ENCODE peak calls at places on chromosomes 13 and 19, in eight cellular contexts. O is brain microvascular endothelial cell; S is left lung; U is type B pancreatic cell; Z is colonic mucosa; L is lower lobe of right lung; F is CD8-positive, alpha-beta T cell; D is mucosa of descending colon. V is an unnamed sample.

GRCh38 chr19:16461630-16462051 is 10.1 kb downstream of the EPS15L1 start:
- DNase-seq in O (no peak), S (no peak), U (no peak), Z (no peak), L (no peak), F (no peak), D (no peak), V (no peak)

GRCh38 chr19:7427944-7428343 is 60.9 kb downstream of the PEX11G start:
- DNase-seq in O (no peak), S (no peak), U (no peak), Z (no peak), L (no peak), F (no peak), D (no peak), V (no peak)

GRCh38 chr19:18388328-18389094 is 2.6 kb downstream of the GDF15 start:
- DNase-seq in O (no peak), S (peak), U (peak), Z (peak), L (peak), F (peak), D (peak), V (peak)

GRCh38 chr13:40679586-40679985 is 13.1 kb upstream of the FOXO1 start:
- DNase-seq in O (no peak), S (no peak), U (no peak), Z (no peak), L (no peak), F (no peak), D (no peak), V (no peak)

GRCh38 chr19:1455002-1455335 is 5.0 kb downstream of the APC2 start:
- DNase-seq in O (no peak), S (no peak), U (no peak), Z (no peak), L (no peak), F (no peak), D (no peak), V (no peak)

GRCh38 chr19:2059422-2060201 is 8.6 kb upstream of the MKNK2 start:
- DNase-seq in O (peak), S (peak), U (no peak), Z (peak), L (peak), F (no peak), D (peak), V (no peak)

GRCh38 chr13:80338781-80339577 is 1.9 kb downstream of the SPRY2 start:
- DNase-seq in O (peak), S (peak), U (peak), Z (peak), L (peak), F (no peak), D (peak), V (peak)

GRCh38 chr13:43872181-43872580 is 7.4 kb downstream of the CCDC122 start:
- DNase-seq in O (no peak), S (no peak), U (no peak), Z (no peak), L (no peak), F (no peak), D (no peak), V (no peak)

GRCh38 chr13:108609353-108609752 is 20.1 kb upstream of the MYO16 start:
- DNase-seq in O (no peak), S (no peak), U (no peak), Z (no peak), L (no peak), F (no peak), D (no peak), V (no peak)

GRCh38 chr19:2081873-2082810 is 14.0 kb downstream of the MOB3A start:
- DNase-seq in O (no peak), S (peak), U (no peak), Z (no peak), L (peak), F (peak), D (peak), V (no peak)

GRCh38 chr19:588758-589692 is 656 bp upstream of the HCN2 start:
- DNase-seq in O (no peak), S (no peak), U (no peak), Z (no peak), L (no peak), F (no peak), D (no peak), V (no peak)

GRCh38 chr13:42218576-42218975 is 53.4 kb upstream of the AKAP11 start:
- DNase-seq in O (no peak), S (no peak), U (no peak), Z (no peak), L (no peak), F (no peak), D (no peak), V (no peak)

GRCh38 chr19:42401365-42402303 is 11.5 kb upstream of the CNFN start:
- DNase-seq in O (peak), S (peak), U (peak), Z (peak), L (peak), F (peak), D (peak), V (peak)

GRCh38 chr19:40989453-40989852 is 1.6 kb upstream of the CYP2B6 start:
- DNase-seq in O (no peak), S (no peak), U (no peak), Z (no peak), L (no peak), F (no peak), D (no peak), V (no peak)

GRCh38 chr13:22789027-22789593 is 391.7 kb upstream of the SGCG start:
- DNase-seq in O (no peak), S (no peak), U (no peak), Z (no peak), L (no peak), F (no peak), D (no peak), V (no peak)

GRCh38 chr19:54430306-54431254 is 15.3 kb downstream of the TTYH1 start:
- DNase-seq in O (peak), S (no peak), U (no peak), Z (no peak), L (no peak), F (no peak), D (no peak), V (no peak)

GRCh38 chr19:28960586-28960985 is 252.4 kb downstream of the UQCRFS1 start:
- DNase-seq in O (no peak), S (no peak), U (no peak), Z (no peak), L (no peak), F (no peak), D (no peak), V (no peak)

GRCh38 chr19:46736544-46737274 is 9.1 kb upstream of the FKRP start:
- DNase-seq in O (no peak), S (no peak), U (no peak), Z (no peak), L (no peak), F (no peak), D (peak), V (no peak)

GRCh38 chr19:30629086-30629485 is 256.9 kb downstream of the ZNF536 start:
- DNase-seq in O (no peak), S (no peak), U (no peak), Z (no peak), L (no peak), F (no peak), D (no peak), V (no peak)

GRCh38 chr19:18469245-18470107 is 31.5 kb upstream of the ISYNA1 start:
- DNase-seq in O (peak), S (peak), U (peak), Z (peak), L (peak), F (peak), D (no peak), V (peak)

GRCh38 chr13:46145950-46146349 is 36.0 kb downstream of the LCP1 start:
- DNase-seq in O (no peak), S (no peak), U (no peak), Z (no peak), L (no peak), F (no peak), D (no peak), V (no peak)

GRCh38 chr13:46149272-46150133 is 32.5 kb downstream of the LCP1 start:
- DNase-seq in O (peak), S (no peak), U (no peak), Z (no peak), L (no peak), F (no peak), D (no peak), V (no peak)

GRCh38 chr13:46150134-46150693 is 31.8 kb downstream of the LCP1 start:
- DNase-seq in O (no peak), S (no peak), U (no peak), Z (no peak), L (no peak), F (no peak), D (no peak), V (no peak)

GRCh38 chr13:46143239-46143701 is 38.4 kb upstream of the CPB2 start:
- DNase-seq in O (no peak), S (no peak), U (no peak), Z (no peak), L (no peak), F (no peak), D (no peak), V (no peak)

GRCh38 chr13:46146898-46147297 is 35.1 kb downstream of the LCP1 start:
- DNase-seq in O (peak), S (no peak), U (no peak), Z (no peak), L (no peak), F (no peak), D (no peak), V (no peak)
- TF ChIP-seq CTCF in O (peak), S (no peak), U (peak), Z (no peak), L (peak), F (no peak), D (no peak), V (peak)

GRCh38 chr19:12294308-12295158 is at the start of gene ZNF44:
- DNase-seq in O (peak), S (peak), U (peak), Z (peak), L (peak), F (peak), D (peak), V (peak)
- TF ChIP-seq CTCF in O (no peak), S (no peak), U (no peak), Z (no peak), L (no peak), F (no peak), D (no peak), V (no peak)

DNA sequence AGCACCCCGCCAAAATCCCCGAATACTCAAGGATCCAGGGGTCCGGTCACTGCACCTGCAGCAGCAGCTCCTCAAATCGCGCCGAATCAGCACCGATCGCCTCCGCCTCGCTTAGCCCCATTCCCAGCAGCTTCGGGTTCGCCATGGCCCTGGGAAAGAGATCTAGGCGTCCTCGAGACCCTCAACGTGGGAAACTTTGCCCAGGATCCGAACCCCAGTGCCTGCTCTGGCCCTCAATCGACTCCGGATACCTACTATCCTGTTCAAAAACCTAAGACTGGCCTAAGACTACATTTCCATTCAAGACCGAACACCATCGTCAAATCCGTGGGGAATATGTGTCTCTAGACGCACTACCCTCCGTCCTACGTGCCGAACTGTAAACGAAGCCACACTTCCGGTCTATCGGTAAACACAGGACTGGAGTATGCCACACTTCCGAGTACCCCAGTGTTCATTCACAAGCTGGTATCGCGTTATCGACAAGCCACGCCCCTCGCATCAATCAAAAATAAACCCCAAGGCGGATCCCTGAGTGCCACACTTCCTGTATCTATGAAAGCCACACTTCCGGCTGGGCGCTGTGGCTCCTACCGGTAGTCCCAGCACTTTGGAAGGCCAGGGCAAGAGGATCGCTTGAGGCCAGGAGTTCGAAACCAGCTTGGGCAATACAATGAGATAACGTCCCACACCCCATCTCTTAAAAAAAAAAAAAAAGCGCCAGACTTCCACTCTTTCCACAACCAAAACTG is at the start of gene PIH1D1:
- DNase-seq in O (peak), S (peak), U (peak), Z (peak), L (peak), F (peak), D (peak), V (peak)
- TF ChIP-seq CTCF in O (peak), S (no peak), U (peak), Z (no peak), L (no peak), F (no peak), D (peak), V (peak)

DNA sequence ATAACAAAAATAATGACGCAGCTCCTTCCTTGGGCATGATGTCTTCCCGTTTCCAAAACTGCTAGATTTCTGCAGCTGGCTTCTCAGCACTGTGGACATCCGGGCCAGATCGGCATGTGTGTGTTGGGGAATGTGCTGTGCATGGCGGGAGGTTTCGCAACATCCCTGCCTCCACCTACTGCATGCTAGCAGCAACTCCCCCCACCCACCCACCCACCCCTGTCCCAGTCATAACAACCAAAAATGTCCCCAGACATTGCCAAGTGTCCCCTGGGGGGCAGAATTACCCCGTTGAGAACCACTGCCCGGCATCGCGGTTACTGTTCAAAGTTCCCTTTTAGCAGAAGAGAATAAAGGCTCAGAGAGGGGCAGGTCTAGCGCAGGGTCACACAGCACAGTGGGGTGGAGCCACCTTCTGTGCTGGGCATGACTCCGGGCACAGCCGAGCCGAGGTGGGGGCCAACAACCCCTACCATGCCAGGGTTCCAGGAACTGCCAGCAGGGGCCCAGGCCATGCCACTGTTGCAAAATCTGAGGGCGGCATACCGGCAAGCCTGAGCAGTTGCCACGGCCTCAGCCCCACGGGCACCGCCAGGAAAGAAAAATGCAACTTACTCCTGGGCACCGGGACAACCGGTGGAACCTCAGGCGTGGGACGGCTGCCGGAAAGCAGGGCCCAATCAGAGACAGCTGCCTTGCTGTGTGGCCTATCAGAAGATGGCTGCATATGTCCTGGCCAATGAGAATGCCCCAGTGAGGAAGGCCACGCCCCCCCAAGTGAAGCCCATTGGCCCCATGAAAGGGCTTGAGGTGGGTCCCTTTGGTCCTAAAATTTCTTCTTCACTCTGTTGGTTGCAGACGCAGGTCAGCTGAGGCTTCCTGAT is 22.5 kb upstream of the NFIC start:
- DNase-seq in O (peak), S (peak), U (no peak), Z (peak), L (peak), F (no peak), D (peak), V (no peak)
- TF ChIP-seq CTCF in O (no peak), S (no peak), U (no peak), Z (no peak), L (peak), F (no peak), D (no peak), V (no peak)

GRCh38 chr19:6372594-6373095 is at the start of gene ALKBH7:
- DNase-seq in O (peak), S (peak), U (peak), Z (peak), L (peak), F (peak), D (peak), V (peak)
- TF ChIP-seq CTCF in O (peak), S (no peak), U (no peak), Z (no peak), L (no peak), F (no peak), D (no peak), V (no peak)